ENCODE peak calls at places on chromosomes 13 and 19, in eight cellular contexts. One of them, this sample, is unnamed.

GRCh38 chr13:93982189-93982918 is 497.1 kb downstream of the DCT start:
- DNase-seq in neural progenitor cell: no peak
- DNase-seq in breast epithelium: no peak
- DNase-seq in HL-60: no peak
- DNase-seq in HFF-Myc: no peak
- DNase-seq in lower leg skin: no peak
- DNase-seq in CD8-positive, alpha-beta T cell: no peak
- DNase-seq in cardiac fibroblast: no peak
- DNase-seq in this sample: no peak

GRCh38 chr13:113883314-113883811 is 19.5 kb upstream of the GAS6 start:
- DNase-seq in neural progenitor cell: no peak
- DNase-seq in breast epithelium: no peak
- DNase-seq in HL-60: no peak
- DNase-seq in HFF-Myc: no peak
- DNase-seq in lower leg skin: no peak
- DNase-seq in CD8-positive, alpha-beta T cell: no peak
- DNase-seq in cardiac fibroblast: no peak
- DNase-seq in this sample: no peak

GRCh38 chr13:95315752-95316151 is 14.5 kb upstream of the ABCC4 start:
- DNase-seq in neural progenitor cell: no peak
- DNase-seq in breast epithelium: no peak
- DNase-seq in HL-60: no peak
- DNase-seq in HFF-Myc: no peak
- DNase-seq in lower leg skin: no peak
- DNase-seq in CD8-positive, alpha-beta T cell: no peak
- DNase-seq in cardiac fibroblast: no peak
- DNase-seq in this sample: no peak

GRCh38 chr13:30804474-30804873 is 69.1 kb downstream of the ALOX5AP start:
- DNase-seq in neural progenitor cell: no peak
- DNase-seq in breast epithelium: no peak
- DNase-seq in HL-60: no peak
- DNase-seq in HFF-Myc: no peak
- DNase-seq in lower leg skin: peak; percentile 66
- DNase-seq in CD8-positive, alpha-beta T cell: no peak
- DNase-seq in cardiac fibroblast: no peak
- DNase-seq in this sample: no peak

GRCh38 chr13:110063490-110063889 is 243.5 kb downstream of the COL4A1 start:
- DNase-seq in neural progenitor cell: no peak
- DNase-seq in breast epithelium: no peak
- DNase-seq in HL-60: no peak
- DNase-seq in HFF-Myc: no peak
- DNase-seq in lower leg skin: no peak
- DNase-seq in CD8-positive, alpha-beta T cell: no peak
- DNase-seq in cardiac fibroblast: no peak
- DNase-seq in this sample: no peak

GRCh38 chr13:113625965-113626661 is 31.9 kb downstream of the ATP4B start:
- DNase-seq in neural progenitor cell: no peak
- DNase-seq in breast epithelium: no peak
- DNase-seq in HL-60: no peak
- DNase-seq in HFF-Myc: peak; percentile 4
- DNase-seq in lower leg skin: no peak
- DNase-seq in CD8-positive, alpha-beta T cell: no peak
- DNase-seq in cardiac fibroblast: peak; percentile 47
- DNase-seq in this sample: no peak

GRCh38 chr19:54369082-54369691 is 4.5 kb upstream of the LAIR1 start:
- DNase-seq in neural progenitor cell: no peak
- DNase-seq in breast epithelium: no peak
- DNase-seq in HL-60: no peak
- DNase-seq in HFF-Myc: no peak
- DNase-seq in lower leg skin: no peak
- DNase-seq in CD8-positive, alpha-beta T cell: no peak
- DNase-seq in cardiac fibroblast: no peak
- DNase-seq in this sample: no peak

GRCh38 chr13:112781287-112781686 is 91.4 kb downstream of the ATP11A start:
- DNase-seq in neural progenitor cell: no peak
- DNase-seq in breast epithelium: no peak
- DNase-seq in HL-60: no peak
- DNase-seq in HFF-Myc: no peak
- DNase-seq in lower leg skin: no peak
- DNase-seq in CD8-positive, alpha-beta T cell: no peak
- DNase-seq in cardiac fibroblast: no peak
- DNase-seq in this sample: no peak

GRCh38 chr13:93279982-93280381 is 53.4 kb downstream of the GPC6 start:
- DNase-seq in neural progenitor cell: no peak
- DNase-seq in breast epithelium: no peak
- DNase-seq in HL-60: no peak
- DNase-seq in HFF-Myc: no peak
- DNase-seq in lower leg skin: no peak
- DNase-seq in CD8-positive, alpha-beta T cell: no peak
- DNase-seq in cardiac fibroblast: no peak
- DNase-seq in this sample: no peak

GRCh38 chr13:31896427-31896826 is 135.1 kb upstream of the FRY start:
- DNase-seq in neural progenitor cell: peak; percentile 8
- DNase-seq in breast epithelium: no peak
- DNase-seq in HL-60: no peak
- DNase-seq in HFF-Myc: no peak
- DNase-seq in lower leg skin: no peak
- DNase-seq in CD8-positive, alpha-beta T cell: no peak
- DNase-seq in cardiac fibroblast: peak; percentile 76
- DNase-seq in this sample: no peak

GRCh38 chr19:39299832-39300231 is 3.6 kb downstream of the IFNL1 start:
- DNase-seq in neural progenitor cell: no peak
- DNase-seq in breast epithelium: no peak
- DNase-seq in HL-60: no peak
- DNase-seq in HFF-Myc: no peak
- DNase-seq in lower leg skin: no peak
- DNase-seq in CD8-positive, alpha-beta T cell: no peak
- DNase-seq in cardiac fibroblast: no peak
- DNase-seq in this sample: no peak

GRCh38 chr13:99383511-99383921 is 76.3 kb upstream of the GPR183 start:
- DNase-seq in neural progenitor cell: no peak
- DNase-seq in breast epithelium: peak; percentile 39
- DNase-seq in HL-60: no peak
- DNase-seq in HFF-Myc: no peak
- DNase-seq in lower leg skin: no peak
- DNase-seq in CD8-positive, alpha-beta T cell: no peak
- DNase-seq in cardiac fibroblast: no peak
- DNase-seq in this sample: no peak

GRCh38 chr19:45256836-45257235 is 5.8 kb downstream of the MARK4 start:
- DNase-seq in neural progenitor cell: no peak
- DNase-seq in breast epithelium: no peak
- DNase-seq in HL-60: no peak
- DNase-seq in HFF-Myc: no peak
- DNase-seq in lower leg skin: no peak
- DNase-seq in CD8-positive, alpha-beta T cell: no peak
- DNase-seq in cardiac fibroblast: no peak
- DNase-seq in this sample: no peak
- TF ChIP-seq CTCF in neural progenitor cell: no peak
- TF ChIP-seq CTCF in breast epithelium: no peak
- TF ChIP-seq CTCF in HL-60: no peak
- TF ChIP-seq CTCF in HFF-Myc: no peak
- TF ChIP-seq CTCF in lower leg skin: no peak
- TF ChIP-seq CTCF in CD8-positive, alpha-beta T cell: no peak
- TF ChIP-seq CTCF in cardiac fibroblast: no peak
- TF ChIP-seq CTCF in this sample: no peak

GRCh38 chr19:47225746-47226425 is 5.1 kb downstream of the BBC3 start:
- DNase-seq in neural progenitor cell: peak; percentile 96
- DNase-seq in breast epithelium: peak; percentile 86
- DNase-seq in HL-60: peak; percentile 59
- DNase-seq in HFF-Myc: no peak
- DNase-seq in lower leg skin: peak; percentile 98
- DNase-seq in CD8-positive, alpha-beta T cell: peak; percentile 83
- DNase-seq in cardiac fibroblast: peak; percentile 93
- DNase-seq in this sample: peak; percentile 86
- TF ChIP-seq CTCF in neural progenitor cell: peak; percentile 40
- TF ChIP-seq CTCF in breast epithelium: peak; percentile 16
- TF ChIP-seq CTCF in HL-60: no peak
- TF ChIP-seq CTCF in HFF-Myc: no peak
- TF ChIP-seq CTCF in lower leg skin: no peak
- TF ChIP-seq CTCF in CD8-positive, alpha-beta T cell: peak; percentile 51
- TF ChIP-seq CTCF in cardiac fibroblast: peak; percentile 14
- TF ChIP-seq CTCF in this sample: peak; percentile 49

DNA sequence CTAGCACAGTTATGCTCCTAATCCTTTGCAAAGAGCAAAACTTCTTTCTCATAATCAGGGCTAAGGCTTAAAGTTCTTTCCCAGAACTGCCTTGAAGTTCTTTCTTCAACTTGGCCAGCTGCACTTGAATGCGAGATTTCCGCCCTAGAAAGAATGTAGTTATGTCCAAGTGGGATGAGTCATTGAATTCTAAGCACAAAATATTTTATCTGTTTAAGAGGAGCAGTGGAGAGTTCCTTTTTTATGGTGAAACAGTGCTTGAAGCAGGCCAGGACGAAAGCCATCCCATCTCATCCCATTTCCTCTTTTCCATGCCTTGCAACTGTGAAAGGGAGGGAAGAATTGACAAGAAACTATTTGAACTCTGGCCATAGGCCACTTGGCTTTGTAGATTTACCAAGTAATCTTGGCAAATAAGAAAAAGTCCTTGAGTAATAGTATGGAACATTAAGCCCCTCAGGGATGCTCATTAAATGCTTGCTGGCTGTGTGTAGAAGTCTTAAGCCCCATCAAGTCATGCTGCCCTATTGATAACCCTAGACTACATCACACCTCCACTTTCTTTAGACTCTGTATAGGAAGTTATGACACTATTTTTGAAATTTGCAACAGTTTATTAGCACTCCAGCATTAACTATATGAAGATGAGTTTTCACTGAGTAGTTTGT is 174.6 kb downstream of the KCTD12 start:
- DNase-seq in neural progenitor cell: no peak
- DNase-seq in breast epithelium: peak; percentile 39
- DNase-seq in HL-60: peak; percentile 31
- DNase-seq in HFF-Myc: peak; percentile 79
- DNase-seq in lower leg skin: no peak
- DNase-seq in CD8-positive, alpha-beta T cell: no peak
- DNase-seq in cardiac fibroblast: peak; percentile 98
- DNase-seq in this sample: no peak
- TF ChIP-seq CTCF in neural progenitor cell: no peak
- TF ChIP-seq CTCF in breast epithelium: no peak
- TF ChIP-seq CTCF in HL-60: no peak
- TF ChIP-seq CTCF in HFF-Myc: no peak
- TF ChIP-seq CTCF in lower leg skin: no peak
- TF ChIP-seq CTCF in CD8-positive, alpha-beta T cell: no peak
- TF ChIP-seq CTCF in cardiac fibroblast: no peak
- TF ChIP-seq CTCF in this sample: no peak

DNA sequence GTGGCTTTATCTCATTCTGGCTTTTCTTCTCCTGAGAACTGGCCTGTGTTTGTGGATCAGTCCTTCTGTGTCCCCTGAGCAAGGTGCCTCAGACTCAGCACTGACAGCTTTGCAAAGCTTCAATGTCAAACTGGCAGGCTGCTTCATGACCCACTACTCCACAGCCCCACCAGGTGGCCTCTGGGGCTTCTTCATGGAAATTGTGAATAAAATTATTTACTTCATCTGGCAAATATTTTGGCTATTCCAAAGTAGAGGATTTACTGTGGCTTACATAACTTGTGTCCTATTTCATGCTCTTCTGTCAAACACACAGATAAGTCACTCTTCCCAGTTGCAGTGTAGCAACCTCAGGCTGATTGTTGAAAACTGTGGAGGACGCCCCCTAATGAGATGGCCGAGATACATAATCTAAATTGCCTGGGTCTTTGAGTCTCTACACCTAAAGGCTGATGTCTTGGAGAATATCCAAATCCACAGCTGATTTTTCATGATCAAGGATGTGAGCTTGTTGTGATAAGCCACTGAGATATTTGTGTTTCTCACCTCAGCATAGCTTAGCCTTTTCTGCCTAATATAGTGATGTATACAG is 721.9 kb upstream of the SLC10A2 start:
- DNase-seq in neural progenitor cell: no peak
- DNase-seq in breast epithelium: no peak
- DNase-seq in HL-60: no peak
- DNase-seq in HFF-Myc: no peak
- DNase-seq in lower leg skin: no peak
- DNase-seq in CD8-positive, alpha-beta T cell: no peak
- DNase-seq in cardiac fibroblast: no peak
- DNase-seq in this sample: no peak
- TF ChIP-seq CTCF in neural progenitor cell: peak; percentile 43
- TF ChIP-seq CTCF in breast epithelium: no peak
- TF ChIP-seq CTCF in HL-60: no peak
- TF ChIP-seq CTCF in HFF-Myc: no peak
- TF ChIP-seq CTCF in lower leg skin: no peak
- TF ChIP-seq CTCF in CD8-positive, alpha-beta T cell: no peak
- TF ChIP-seq CTCF in cardiac fibroblast: peak; percentile 5
- TF ChIP-seq CTCF in this sample: peak; percentile 53

GRCh38 chr13:80979035-80979641 is 638.2 kb upstream of the SPRY2 start:
- DNase-seq in neural progenitor cell: peak; percentile 74
- DNase-seq in breast epithelium: no peak
- DNase-seq in HL-60: peak; percentile 38
- DNase-seq in HFF-Myc: peak; percentile 12
- DNase-seq in lower leg skin: no peak
- DNase-seq in CD8-positive, alpha-beta T cell: no peak
- DNase-seq in cardiac fibroblast: peak; percentile 85
- DNase-seq in this sample: no peak
- TF ChIP-seq CTCF in neural progenitor cell: peak; percentile 97
- TF ChIP-seq CTCF in breast epithelium: no peak
- TF ChIP-seq CTCF in HL-60: peak; percentile 47
- TF ChIP-seq CTCF in HFF-Myc: peak; percentile 74
- TF ChIP-seq CTCF in lower leg skin: no peak
- TF ChIP-seq CTCF in CD8-positive, alpha-beta T cell: peak; percentile 53
- TF ChIP-seq CTCF in cardiac fibroblast: peak; percentile 75
- TF ChIP-seq CTCF in this sample: peak; percentile 86